ENCODE peak calls at places on chromosomes 12 and 14, in seven cellular contexts. One of them, this sample, is unnamed.
A peak's percentile ranks its signal among the peaks of the same experiment; 100 is the strongest.

GRCh38 chr12:71755146-71755892 is 656 bp downstream of the RAB21 start:
- DNase-seq in NCI-H460: no peak
- DNase-seq in stimulated activated CD8-positive, alpha-beta memory T cell treated with anti-CD3 and anti-CD28 coated beads, Interleukin-7, amount 100 ng/mL, for 4 hours: peak; percentile 42
- DNase-seq in SIG-M5: no peak
- DNase-seq in KG1: no peak
- DNase-seq in mesendoderm: peak; percentile 50
- DNase-seq in AG04450: no peak
- DNase-seq in this sample: peak; percentile 76

GRCh38 chr12:124716208-124717141 is 147.2 kb downstream of the SCARB1 start:
- DNase-seq in NCI-H460: no peak
- DNase-seq in stimulated activated CD8-positive, alpha-beta memory T cell treated with anti-CD3 and anti-CD28 coated beads, Interleukin-7, amount 100 ng/mL, for 4 hours: no peak
- DNase-seq in KG1: no peak
- DNase-seq in AG04450: no peak
- DNase-seq in mesendoderm: no peak
- DNase-seq in SIG-M5: no peak
- DNase-seq in this sample: no peak

GRCh38 chr12:112900298-112901145 is 6.2 kb upstream of the OAS1 start:
- DNase-seq in AG04450: no peak
- DNase-seq in SIG-M5: no peak
- DNase-seq in KG1: peak; percentile 1
- DNase-seq in mesendoderm: peak; percentile 86
- DNase-seq in NCI-H460: peak; percentile 69
- DNase-seq in stimulated activated CD8-positive, alpha-beta memory T cell treated with anti-CD3 and anti-CD28 coated beads, Interleukin-7, amount 100 ng/mL, for 4 hours: no peak
- DNase-seq in this sample: peak; percentile 58

GRCh38 chr12:129372348-129372747 is 519.1 kb downstream of the GLT1D1 start:
- DNase-seq in stimulated activated CD8-positive, alpha-beta memory T cell treated with anti-CD3 and anti-CD28 coated beads, Interleukin-7, amount 100 ng/mL, for 4 hours: no peak
- DNase-seq in AG04450: no peak
- DNase-seq in SIG-M5: no peak
- DNase-seq in mesendoderm: no peak
- DNase-seq in KG1: no peak
- DNase-seq in NCI-H460: no peak
- DNase-seq in this sample: no peak

GRCh38 chr14:89221109-89221508 is 195.9 kb downstream of the FOXN3 start:
- DNase-seq in stimulated activated CD8-positive, alpha-beta memory T cell treated with anti-CD3 and anti-CD28 coated beads, Interleukin-7, amount 100 ng/mL, for 4 hours: no peak
- DNase-seq in KG1: no peak
- DNase-seq in AG04450: peak; percentile 20
- DNase-seq in mesendoderm: no peak
- DNase-seq in SIG-M5: no peak
- DNase-seq in NCI-H460: no peak
- DNase-seq in this sample: no peak

GRCh38 chr14:51507556-51508511 is 143.9 kb upstream of the FRMD6 start:
- DNase-seq in NCI-H460: no peak
- DNase-seq in stimulated activated CD8-positive, alpha-beta memory T cell treated with anti-CD3 and anti-CD28 coated beads, Interleukin-7, amount 100 ng/mL, for 4 hours: no peak
- DNase-seq in KG1: no peak
- DNase-seq in AG04450: no peak
- DNase-seq in mesendoderm: no peak
- DNase-seq in SIG-M5: no peak
- DNase-seq in this sample: no peak

GRCh38 chr14:20278414-20278813 is 27.3 kb downstream of the TTC5 start:
- DNase-seq in mesendoderm: no peak
- DNase-seq in KG1: no peak
- DNase-seq in NCI-H460: no peak
- DNase-seq in SIG-M5: no peak
- DNase-seq in stimulated activated CD8-positive, alpha-beta memory T cell treated with anti-CD3 and anti-CD28 coated beads, Interleukin-7, amount 100 ng/mL, for 4 hours: no peak
- DNase-seq in AG04450: no peak
- DNase-seq in this sample: no peak

GRCh38 chr12:27785882-27786570 is 6.0 kb upstream of the MANSC4 start:
- DNase-seq in AG04450: peak; percentile 44
- DNase-seq in KG1: no peak
- DNase-seq in SIG-M5: peak; percentile 58
- DNase-seq in mesendoderm: peak; percentile 19
- DNase-seq in stimulated activated CD8-positive, alpha-beta memory T cell treated with anti-CD3 and anti-CD28 coated beads, Interleukin-7, amount 100 ng/mL, for 4 hours: no peak
- DNase-seq in NCI-H460: no peak
- DNase-seq in this sample: no peak

GRCh38 chr12:106227641-106228319 is 20.0 kb downstream of the CKAP4 start:
- DNase-seq in stimulated activated CD8-positive, alpha-beta memory T cell treated with anti-CD3 and anti-CD28 coated beads, Interleukin-7, amount 100 ng/mL, for 4 hours: peak; percentile 63
- DNase-seq in KG1: no peak
- DNase-seq in NCI-H460: no peak
- DNase-seq in SIG-M5: peak; percentile 49
- DNase-seq in mesendoderm: no peak
- DNase-seq in AG04450: no peak
- DNase-seq in this sample: no peak

GRCh38 chr14:51368721-51369163 is 128.7 kb downstream of the TMX1 start:
- DNase-seq in stimulated activated CD8-positive, alpha-beta memory T cell treated with anti-CD3 and anti-CD28 coated beads, Interleukin-7, amount 100 ng/mL, for 4 hours: no peak
- DNase-seq in NCI-H460: peak; percentile 9
- DNase-seq in KG1: no peak
- DNase-seq in SIG-M5: no peak
- DNase-seq in mesendoderm: no peak
- DNase-seq in AG04450: peak; percentile 46
- DNase-seq in this sample: peak; percentile 10

GRCh38 chr12:110312581-110313360 is 31.7 kb downstream of the ATP2A2 start:
- DNase-seq in AG04450: no peak
- DNase-seq in SIG-M5: no peak
- DNase-seq in mesendoderm: peak; percentile 35
- DNase-seq in KG1: no peak
- DNase-seq in stimulated activated CD8-positive, alpha-beta memory T cell treated with anti-CD3 and anti-CD28 coated beads, Interleukin-7, amount 100 ng/mL, for 4 hours: no peak
- DNase-seq in NCI-H460: no peak
- DNase-seq in this sample: no peak

GRCh38 chr14:101506211-101506920 is 54.9 kb upstream of the DIO3 start:
- DNase-seq in stimulated activated CD8-positive, alpha-beta memory T cell treated with anti-CD3 and anti-CD28 coated beads, Interleukin-7, amount 100 ng/mL, for 4 hours: no peak
- DNase-seq in KG1: no peak
- DNase-seq in mesendoderm: no peak
- DNase-seq in NCI-H460: no peak
- DNase-seq in AG04450: no peak
- DNase-seq in SIG-M5: no peak
- DNase-seq in this sample: no peak

GRCh38 chr14:92439551-92440344 is 73.8 kb upstream of the RIN3 start:
- DNase-seq in mesendoderm: no peak
- DNase-seq in AG04450: no peak
- DNase-seq in NCI-H460: no peak
- DNase-seq in SIG-M5: no peak
- DNase-seq in KG1: no peak
- DNase-seq in stimulated activated CD8-positive, alpha-beta memory T cell treated with anti-CD3 and anti-CD28 coated beads, Interleukin-7, amount 100 ng/mL, for 4 hours: no peak
- DNase-seq in this sample: no peak

GRCh38 chr12:11573880-11574279 is 75.6 kb upstream of the ETV6 start:
- DNase-seq in KG1: no peak
- DNase-seq in NCI-H460: no peak
- DNase-seq in mesendoderm: no peak
- DNase-seq in AG04450: no peak
- DNase-seq in stimulated activated CD8-positive, alpha-beta memory T cell treated with anti-CD3 and anti-CD28 coated beads, Interleukin-7, amount 100 ng/mL, for 4 hours: no peak
- DNase-seq in SIG-M5: no peak
- DNase-seq in this sample: no peak

GRCh38 chr12:65664715-65665250 is 159.5 kb upstream of the HMGA2 start:
- DNase-seq in stimulated activated CD8-positive, alpha-beta memory T cell treated with anti-CD3 and anti-CD28 coated beads, Interleukin-7, amount 100 ng/mL, for 4 hours: no peak
- DNase-seq in NCI-H460: no peak
- DNase-seq in AG04450: no peak
- DNase-seq in mesendoderm: no peak
- DNase-seq in SIG-M5: no peak
- DNase-seq in KG1: no peak
- DNase-seq in this sample: no peak

GRCh38 chr12:122935318-122935717 is 30.9 kb downstream of the ABCB9 start:
- DNase-seq in mesendoderm: no peak
- DNase-seq in stimulated activated CD8-positive, alpha-beta memory T cell treated with anti-CD3 and anti-CD28 coated beads, Interleukin-7, amount 100 ng/mL, for 4 hours: no peak
- DNase-seq in AG04450: no peak
- DNase-seq in KG1: no peak
- DNase-seq in NCI-H460: no peak
- DNase-seq in SIG-M5: no peak
- DNase-seq in this sample: peak; percentile 85

This sample was measured in ELF-1.